ENCODE peak calls at places on chromosomes 11 and 22, in four cellular contexts. O is A549; E is HS-27A; F is stimulated activated CD4-positive, alpha-beta T cell treated with anti-CD3 and anti-CD28 coated beads, Interleukin-1b, Interleukin-23, amount 100 ng/mL, for 48 hours. X is an unnamed sample.

GRCh38 chr11:69394234-69394891 is 87.1 kb upstream of the LINC01488 start:
- DNase-seq in O (no peak), E (no peak), F (no peak), X (no peak)

GRCh38 chr11:94882931-94883330 is 90.4 kb downstream of the CWC15 start:
- DNase-seq in F (no peak), E (no peak), O (no peak), X (no peak)

GRCh38 chr11:31823372-31824371 is 12.6 kb upstream of the PAX6 start:
- DNase-seq in O (no peak), F (no peak), E (no peak), X (no peak)

GRCh38 chr11:91947215-91947614 is 277.4 kb upstream of the FAT3 start:
- DNase-seq in E (peak), O (no peak), F (no peak), X (peak)

GRCh38 chr22:41311487-41311886 is 10.2 kb downstream of the ZC3H7B start:
- DNase-seq in E (no peak), O (no peak), F (no peak), X (no peak)

GRCh38 chr22:37196539-37197450 is 8.7 kb upstream of the C1QTNF6 start:
- DNase-seq in F (peak), O (peak), E (no peak), X (peak)

GRCh38 chr11:65653229-65654225 is 9.2 kb downstream of the RELA start:
- DNase-seq in O (no peak), F (no peak), E (no peak), X (peak)

GRCh38 chr11:65298131-65298535 is 16.5 kb upstream of the CDC42EP2 start:
- DNase-seq in E (no peak), F (no peak), O (no peak), X (no peak)

GRCh38 chr11:845872-846271 is 3.2 kb downstream of the TSPAN4 start:
- DNase-seq in E (no peak), O (no peak), F (no peak), X (no peak)

GRCh38 chr11:60753309-60753708 is 3.4 kb upstream of the MS4A15 start:
- DNase-seq in E (no peak), F (no peak), O (no peak), X (no peak)

GRCh38 chr22:43377486-43377995 is 34.3 kb upstream of the MPPED1 start:
- DNase-seq in F (no peak), O (no peak), E (no peak), X (no peak)

GRCh38 chr11:86214710-86215109 is 29.8 kb upstream of the EED start:
- DNase-seq in E (no peak), F (peak), O (no peak), X (no peak)

GRCh38 chr11:67409261-67409666 is 5.4 kb downstream of the TBC1D10C start:
- DNase-seq in F (peak), E (no peak), O (no peak), X (no peak)

GRCh38 chr11:20931029-20931428 is 261.6 kb downstream of the NELL1 start:
- DNase-seq in F (no peak), E (no peak), O (no peak), X (no peak)

GRCh38 chr22:42069801-42070516 is 653 bp downstream of the NAGA start:
- DNase-seq in O (no peak), E (no peak), F (no peak), X (no peak)

GRCh38 chr22:39296535-39296934 is 22.9 kb downstream of the RPL3 start:
- DNase-seq in F (no peak), O (no peak), E (no peak), X (no peak)

GRCh38 chr11:72511393-72512047 is 77.2 kb upstream of the CLPB start:
- DNase-seq in F (no peak), E (no peak), O (no peak), X (no peak)

GRCh38 chr22:37178350-37179125 is 9.5 kb downstream of the C1QTNF6 start:
- DNase-seq in O (no peak), E (no peak), F (no peak), X (no peak)

GRCh38 chr22:43241138-43241597 is 54.2 kb upstream of the TTLL12 start:
- DNase-seq in F (no peak), O (no peak), E (no peak), X (no peak)

GRCh38 chr22:22865311-22866072 is 22.1 kb upstream of the IGLL5 start:
- DNase-seq in O (no peak), F (peak), E (no peak), X (no peak)

GRCh38 chr11:62546244-62546936 is at the start of gene AHNAK:
- DNase-seq in F (peak), O (peak), E (no peak), X (peak)

GRCh38 chr11:69594481-69594880 is 46.5 kb upstream of the CCND1 start:
- DNase-seq in E (no peak), F (no peak), O (no peak), X (no peak)

GRCh38 chr11:4032097-4032496 is 62.5 kb upstream of the RRM1 start:
- DNase-seq in E (no peak), O (no peak), F (no peak), X (no peak)

GRCh38 chr22:20211997-20212753 is 55.9 kb downstream of the RTN4R start:
- DNase-seq in O (no peak), E (no peak), F (no peak), X (no peak)

GRCh38 chr22:30887418-30887817 is 81.2 kb downstream of the MORC2 start:
- DNase-seq in F (no peak), O (no peak), E (no peak), X (no peak)

GRCh38 chr11:26297179-26297970 is 34.6 kb upstream of the ANO3 start:
- DNase-seq in E (no peak), F (no peak), O (peak), X (peak)

GRCh38 chr22:25085156-25085555 is 114.5 kb upstream of the CRYBB3 start:
- DNase-seq in E (no peak), F (no peak), O (no peak), X (no peak)

GRCh38 chr11:86919557-86920210 is 35.5 kb downstream of the FZD4 start:
- DNase-seq in E (peak), O (peak), F (no peak), X (peak)

GRCh38 chr11:80116796-80117195 is 676.0 kb upstream of the TENM4 start:
- DNase-seq in E (no peak), O (no peak), F (no peak), X (no peak)

X was measured in HFFc6.